ENCODE peak calls at places on chromosomes 13 and 19, in seven cellular contexts. D is mesenchymal stem cell, I is H9, W is IMR-90, R is H1, E is trophoblast cell, C is mesendoderm. P is an unnamed sample.
A peak's percentile ranks its signal among the peaks of the same experiment; 100 is the strongest.

GRCh38 chr13:102220681-102221228 is 181.1 kb downstream of the FGF14 start:
- DNase-seq in E (no peak), W (no peak), I (no peak), C (no peak), D (no peak), R (no peak), P (no peak)

GRCh38 chr19:11505032-11505503 is 571 bp downstream of the ZNF653 start:
- DNase-seq in I (peak; percentile 99), W (peak; percentile 91), E (peak; percentile 97), D (peak; percentile 96), R (peak; percentile 98), C (peak; percentile 98), P (peak; percentile 91)

GRCh38 chr19:53808710-53809125 is 15.4 kb downstream of the NLRP12 start:
- DNase-seq in I (peak; percentile 66), W (peak; percentile 42), C (peak; percentile 91), R (no peak), D (peak; percentile 15), E (peak; percentile 64), P (no peak)

GRCh38 chr19:27773318-27774094 is 1439.4 kb downstream of the UQCRFS1 start:
- DNase-seq in R (no peak), C (no peak), I (peak; percentile 3), E (no peak), W (no peak), D (no peak), P (no peak)

GRCh38 chr13:52128714-52129700 is at the start of gene NEK5:
- DNase-seq in E (peak; percentile 85), D (peak; percentile 72), I (peak; percentile 88), R (peak; percentile 93), C (peak; percentile 84), W (peak; percentile 25), P (peak; percentile 73)

GRCh38 chr13:106263801-106264200 is 271.7 kb downstream of the EFNB2 start:
- DNase-seq in C (no peak), I (no peak), R (no peak), D (no peak), E (no peak), W (no peak), P (no peak)

GRCh38 chr13:106182404-106182803 is 353.1 kb downstream of the EFNB2 start:
- DNase-seq in I (no peak), D (peak; percentile 90), W (peak; percentile 92), R (no peak), C (peak; percentile 45), E (no peak), P (no peak)

GRCh38 chr19:29705706-29706105 is 9.4 kb downstream of the C19orf12 start:
- DNase-seq in R (no peak), E (no peak), C (no peak), I (no peak), D (no peak), W (no peak), P (no peak)

GRCh38 chr13:113532156-113532806 is 41.8 kb upstream of the DCUN1D2 start:
- DNase-seq in W (peak; percentile 31), E (peak; percentile 67), C (peak; percentile 95), I (peak; percentile 21), R (peak; percentile 58), D (no peak), P (peak; percentile 63)

GRCh38 chr19:19106061-19106551 is 32.2 kb downstream of the TMEM161A start:
- DNase-seq in D (peak; percentile 67), R (peak; percentile 79), I (peak; percentile 77), E (peak; percentile 75), C (no peak), W (no peak), P (no peak)

GRCh38 chr13:22482496-22483000 is 698.2 kb upstream of the SGCG start:
- DNase-seq in W (no peak), I (no peak), R (no peak), D (no peak), C (no peak), E (no peak), P (no peak)

GRCh38 chr13:46596501-46596900 is 43.5 kb downstream of the LRCH1 start:
- DNase-seq in C (no peak), D (no peak), W (no peak), R (no peak), E (peak; percentile 70), I (no peak), P (no peak)

GRCh38 chr13:46593403-46593802 is 40.4 kb downstream of the LRCH1 start:
- DNase-seq in C (no peak), I (no peak), E (no peak), R (no peak), W (no peak), D (no peak), P (no peak)

GRCh38 chr13:46595136-46595917 is 42.4 kb downstream of the LRCH1 start:
- DNase-seq in I (no peak), R (no peak), E (peak; percentile 96), C (no peak), W (peak; percentile 60), D (no peak), P (no peak)

GRCh38 chr13:46598140-46598819 is 45.3 kb downstream of the LRCH1 start:
- DNase-seq in D (no peak), I (no peak), W (no peak), R (no peak), C (no peak), E (no peak), P (no peak)

DNA sequence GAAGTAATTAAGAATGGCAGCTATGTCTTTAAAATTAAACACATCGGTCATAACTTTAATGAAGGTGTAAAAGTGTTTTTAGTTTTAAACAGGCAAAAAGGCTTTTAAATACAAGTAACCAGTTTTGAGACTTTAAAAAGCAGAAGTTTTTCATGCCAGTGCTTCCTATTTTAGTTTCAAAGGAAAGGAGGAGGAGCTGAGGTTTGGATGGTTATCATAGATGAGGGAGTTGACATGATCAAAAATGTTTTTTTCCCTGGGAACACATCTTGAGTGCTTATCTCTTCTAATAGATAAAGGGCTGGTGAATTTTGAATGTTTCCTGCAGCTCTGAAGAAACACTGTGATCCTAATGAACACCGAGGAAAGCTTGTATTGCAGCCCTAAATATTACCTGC is 42.9 kb downstream of the LRCH1 start:
- DNase-seq in W (no peak), E (peak; percentile 83), D (no peak), C (no peak), I (no peak), R (no peak), P (no peak)
- H3K18ac ChIP-seq in W (no peak overlapping the region), E (no peak overlapping the region), D (no peak overlapping the region), C (no peak overlapping the region), I (no peak overlapping the region), R (no peak overlapping the region), P (no peak overlapping the region)

DNA sequence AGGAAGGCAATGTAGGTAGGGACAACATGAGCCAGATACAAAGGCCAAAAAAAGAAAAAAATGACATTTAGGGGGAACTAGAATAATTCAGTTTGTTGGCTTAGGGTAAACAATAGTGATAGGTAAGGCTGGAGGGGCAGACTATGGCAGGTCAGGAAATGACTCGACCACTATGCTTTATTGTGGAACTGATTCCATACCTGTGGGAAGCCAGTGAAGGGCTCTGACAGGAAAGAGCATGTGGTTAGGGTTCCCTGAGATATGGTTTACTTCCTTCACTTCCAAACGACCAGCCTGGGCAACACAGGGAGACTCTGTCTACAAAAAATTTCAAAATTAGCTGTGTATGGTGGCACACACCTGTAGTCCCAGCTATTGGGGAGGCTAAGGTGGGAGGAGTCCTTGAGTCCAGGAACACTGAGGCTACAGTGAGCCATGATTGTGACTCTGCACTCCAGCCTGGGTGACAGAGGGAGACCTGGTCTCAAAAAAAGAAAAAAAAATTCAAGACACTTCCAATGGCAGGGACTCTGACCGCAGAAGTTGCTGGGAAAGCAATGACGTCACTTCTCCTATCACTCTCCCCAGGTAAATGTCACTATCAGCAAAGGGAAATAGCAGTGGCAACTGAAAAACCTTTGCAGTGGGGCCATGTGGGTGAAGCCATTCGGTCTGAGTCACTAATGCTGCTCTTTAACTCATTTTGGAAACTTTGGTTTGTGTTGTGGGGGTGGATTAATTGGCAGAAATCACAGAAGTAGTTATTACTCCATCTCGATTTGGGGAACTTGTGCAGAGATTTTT is 192.8 kb upstream of the TSC22D1 start:
- DNase-seq in C (no peak), W (peak; percentile 46), I (no peak), R (no peak), E (peak; percentile 75), D (no peak), P (no peak)
- H3K18ac ChIP-seq in C (no peak overlapping the region), W (no peak overlapping the region), I (no peak overlapping the region), R (no peak overlapping the region), E (no peak overlapping the region), D (no peak overlapping the region), P (no peak overlapping the region)

GRCh38 chr13:107587681-107588080 is 627.7 kb downstream of the LIG4 start:
- DNase-seq in W (no peak), I (no peak), E (no peak), R (no peak), D (no peak), C (no peak), P (no peak)

GRCh38 chr13:107581009-107581408 is 634.3 kb downstream of the LIG4 start:
- DNase-seq in E (no peak), C (peak; percentile 34), R (no peak), D (no peak), I (no peak), W (no peak), P (no peak)

GRCh38 chr13:107582171-107582570 is 633.2 kb downstream of the LIG4 start:
- DNase-seq in E (no peak), I (no peak), C (no peak), W (no peak), R (no peak), D (no peak), P (no peak)

GRCh38 chr13:107586216-107586615 is 629.1 kb downstream of the LIG4 start:
- DNase-seq in W (peak; percentile 89), I (no peak), E (no peak), D (peak; percentile 72), R (no peak), C (no peak), P (no peak)

DNA sequence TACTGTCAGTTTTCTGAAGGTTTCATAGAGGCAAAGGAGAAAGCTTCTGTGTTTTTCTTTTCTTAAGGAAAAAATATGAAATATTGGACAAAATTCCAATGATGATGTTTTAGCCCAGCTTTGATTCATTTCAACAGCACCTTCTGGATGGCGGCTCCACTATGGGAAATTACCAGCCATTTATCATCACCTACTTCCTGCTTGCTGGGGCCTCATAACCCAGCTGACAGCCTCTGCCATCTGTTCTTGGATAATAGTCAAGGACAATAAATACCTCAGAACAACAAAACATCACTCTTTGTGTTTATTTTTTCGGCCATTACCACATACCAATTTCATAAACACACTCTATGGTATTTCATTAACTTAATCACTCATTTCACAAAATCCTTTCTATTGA is 629.9 kb downstream of the LIG4 start:
- DNase-seq in R (no peak), D (peak; percentile 53), C (no peak), E (no peak), I (no peak), W (peak; percentile 46), P (no peak)
- H3K18ac ChIP-seq in R (no peak overlapping the region), D (no peak overlapping the region), C (no peak overlapping the region), E (no peak overlapping the region), I (no peak overlapping the region), W (no peak overlapping the region), P (no peak overlapping the region)

GRCh38 chr13:111482806-111483620 is 162.6 kb downstream of the TEX29 start:
- DNase-seq in I (no peak), C (no peak), R (no peak), W (no peak), D (no peak), E (no peak), P (no peak)
- H3K18ac ChIP-seq in I (no peak overlapping the region), C (no peak overlapping the region), R (no peak overlapping the region), W (no peak overlapping the region), D (no peak overlapping the region), E (no peak overlapping the region), P (peak overlapping the region; percentile 65)

GRCh38 chr19:43605875-43606568 is 5.9 kb upstream of the SRRM5 start:
- DNase-seq in E (no peak), I (no peak), C (no peak), R (no peak), W (no peak), D (no peak), P (no peak)
- H3K18ac ChIP-seq in E (no peak overlapping the region), I (no peak overlapping the region), C (no peak overlapping the region), R (no peak overlapping the region), W (no peak overlapping the region), D (no peak overlapping the region), P (no peak overlapping the region)

GRCh38 chr13:31014461-31014860 is 82.0 kb downstream of the TEX26 start:
- DNase-seq in W (no peak), R (no peak), C (no peak), E (no peak), I (no peak), D (no peak), P (no peak)
- H3K18ac ChIP-seq in W (no peak overlapping the region), R (no peak overlapping the region), C (no peak overlapping the region), E (no peak overlapping the region), I (no peak overlapping the region), D (peak overlapping the region; percentile 57), P (no peak overlapping the region)

P was measured in neuronal stem cell.